ENCODE peak calls at places on chromosome 18, in seven cellular contexts. One of them, this sample, is unnamed.

GRCh38 chr18:11785444-11786055 is 65.7 kb upstream of the CHMP1B start:
- DNase-seq in spleen: no peak
- DNase-seq in HepG2: no peak
- DNase-seq in A549: no peak
- DNase-seq in IMR-90: no peak
- DNase-seq in esophagus squamous epithelium: no peak
- DNase-seq in colonic mucosa: no peak
- DNase-seq in this sample: no peak

GRCh38 chr18:11050966-11051365 is 98.4 kb downstream of the PIEZO2 start:
- DNase-seq in colonic mucosa: no peak
- DNase-seq in HepG2: no peak
- DNase-seq in spleen: no peak
- DNase-seq in A549: no peak
- DNase-seq in esophagus squamous epithelium: no peak
- DNase-seq in IMR-90: no peak
- DNase-seq in this sample: no peak

GRCh38 chr18:56327171-56327885 is 311.1 kb downstream of the TXNL1 start:
- DNase-seq in A549: no peak
- DNase-seq in colonic mucosa: no peak
- DNase-seq in esophagus squamous epithelium: no peak
- DNase-seq in HepG2: no peak
- DNase-seq in spleen: no peak
- DNase-seq in IMR-90: peak
- DNase-seq in this sample: no peak

GRCh38 chr18:51107594-51108305 is 77.7 kb downstream of the SMAD4 start:
- DNase-seq in IMR-90: peak
- DNase-seq in colonic mucosa: no peak
- DNase-seq in HepG2: no peak
- DNase-seq in spleen: no peak
- DNase-seq in A549: peak
- DNase-seq in esophagus squamous epithelium: no peak
- DNase-seq in this sample: no peak

GRCh38 chr18:58313491-58314032 is 269.5 kb downstream of the NEDD4L start:
- DNase-seq in IMR-90: no peak
- DNase-seq in spleen: no peak
- DNase-seq in HepG2: peak
- DNase-seq in esophagus squamous epithelium: no peak
- DNase-seq in colonic mucosa: peak
- DNase-seq in A549: no peak
- DNase-seq in this sample: no peak

GRCh38 chr18:75218524-75218923 is 7.9 kb downstream of the TSHZ1 start:
- DNase-seq in esophagus squamous epithelium: no peak
- DNase-seq in A549: no peak
- DNase-seq in HepG2: no peak
- DNase-seq in colonic mucosa: peak
- DNase-seq in spleen: no peak
- DNase-seq in IMR-90: no peak
- DNase-seq in this sample: no peak

GRCh38 chr18:55422456-55423185 is 165.4 kb downstream of the TCF4 start:
- DNase-seq in A549: no peak
- DNase-seq in spleen: no peak
- DNase-seq in colonic mucosa: peak
- DNase-seq in IMR-90: peak
- DNase-seq in esophagus squamous epithelium: no peak
- DNase-seq in HepG2: no peak
- DNase-seq in this sample: no peak

GRCh38 chr18:5295231-5295920 is at the start of gene ZBTB14:
- DNase-seq in colonic mucosa: peak
- DNase-seq in HepG2: peak
- DNase-seq in IMR-90: peak
- DNase-seq in A549: peak
- DNase-seq in esophagus squamous epithelium: no peak
- DNase-seq in spleen: peak
- DNase-seq in this sample: peak

GRCh38 chr18:32391126-32391525 is 79.6 kb downstream of the GAREM1 start:
- DNase-seq in colonic mucosa: no peak
- DNase-seq in esophagus squamous epithelium: no peak
- DNase-seq in spleen: no peak
- DNase-seq in A549: no peak
- DNase-seq in IMR-90: no peak
- DNase-seq in HepG2: no peak
- DNase-seq in this sample: no peak

GRCh38 chr18:50973367-50974126 is 5.7 kb downstream of the ELAC1 start:
- DNase-seq in IMR-90: peak
- DNase-seq in HepG2: peak
- DNase-seq in colonic mucosa: no peak
- DNase-seq in A549: peak
- DNase-seq in spleen: no peak
- DNase-seq in esophagus squamous epithelium: no peak
- DNase-seq in this sample: peak

GRCh38 chr18:47618758-47619157 is 311.7 kb downstream of the SMAD2 start:
- DNase-seq in esophagus squamous epithelium: no peak
- DNase-seq in HepG2: no peak
- DNase-seq in colonic mucosa: no peak
- DNase-seq in IMR-90: no peak
- DNase-seq in spleen: no peak
- DNase-seq in A549: no peak
- DNase-seq in this sample: no peak

GRCh38 chr18:11104307-11104706 is 45.1 kb downstream of the PIEZO2 start:
- DNase-seq in colonic mucosa: peak
- DNase-seq in spleen: no peak
- DNase-seq in IMR-90: no peak
- DNase-seq in esophagus squamous epithelium: no peak
- DNase-seq in A549: no peak
- DNase-seq in HepG2: peak
- DNase-seq in this sample: no peak

GRCh38 chr18:48962252-48962856 is 11.6 kb upstream of the SMAD7 start:
- DNase-seq in IMR-90: no peak
- DNase-seq in A549: no peak
- DNase-seq in spleen: no peak
- DNase-seq in colonic mucosa: no peak
- DNase-seq in esophagus squamous epithelium: no peak
- DNase-seq in HepG2: no peak
- DNase-seq in this sample: no peak

GRCh38 chr18:76496200-76496890 is 1.3 kb upstream of the ZNF516 start:
- DNase-seq in colonic mucosa: peak
- DNase-seq in HepG2: peak
- DNase-seq in IMR-90: peak
- DNase-seq in spleen: peak
- DNase-seq in A549: no peak
- DNase-seq in esophagus squamous epithelium: no peak
- DNase-seq in this sample: peak

GRCh38 chr18:11398625-11399024 is 210.8 kb upstream of the SLC35G4 start:
- DNase-seq in esophagus squamous epithelium: no peak
- DNase-seq in spleen: no peak
- DNase-seq in colonic mucosa: no peak
- DNase-seq in A549: no peak
- DNase-seq in IMR-90: peak
- DNase-seq in HepG2: no peak
- DNase-seq in this sample: peak

GRCh38 chr18:56305583-56305982 is 332.8 kb downstream of the TXNL1 start:
- DNase-seq in IMR-90: peak
- DNase-seq in esophagus squamous epithelium: no peak
- DNase-seq in A549: no peak
- DNase-seq in HepG2: no peak
- DNase-seq in spleen: no peak
- DNase-seq in colonic mucosa: no peak
- DNase-seq in this sample: no peak

GRCh38 chr18:52822160-52822559 is 482.2 kb downstream of the DCC start:
- DNase-seq in A549: no peak
- DNase-seq in HepG2: no peak
- DNase-seq in esophagus squamous epithelium: no peak
- DNase-seq in IMR-90: no peak
- DNase-seq in spleen: no peak
- DNase-seq in colonic mucosa: no peak
- DNase-seq in this sample: no peak

GRCh38 chr18:56086176-56086575 is 498.2 kb upstream of the TCF4 start:
- DNase-seq in colonic mucosa: no peak
- DNase-seq in A549: no peak
- DNase-seq in IMR-90: peak
- DNase-seq in spleen: no peak
- DNase-seq in esophagus squamous epithelium: no peak
- DNase-seq in HepG2: no peak
- DNase-seq in this sample: no peak

DNA sequence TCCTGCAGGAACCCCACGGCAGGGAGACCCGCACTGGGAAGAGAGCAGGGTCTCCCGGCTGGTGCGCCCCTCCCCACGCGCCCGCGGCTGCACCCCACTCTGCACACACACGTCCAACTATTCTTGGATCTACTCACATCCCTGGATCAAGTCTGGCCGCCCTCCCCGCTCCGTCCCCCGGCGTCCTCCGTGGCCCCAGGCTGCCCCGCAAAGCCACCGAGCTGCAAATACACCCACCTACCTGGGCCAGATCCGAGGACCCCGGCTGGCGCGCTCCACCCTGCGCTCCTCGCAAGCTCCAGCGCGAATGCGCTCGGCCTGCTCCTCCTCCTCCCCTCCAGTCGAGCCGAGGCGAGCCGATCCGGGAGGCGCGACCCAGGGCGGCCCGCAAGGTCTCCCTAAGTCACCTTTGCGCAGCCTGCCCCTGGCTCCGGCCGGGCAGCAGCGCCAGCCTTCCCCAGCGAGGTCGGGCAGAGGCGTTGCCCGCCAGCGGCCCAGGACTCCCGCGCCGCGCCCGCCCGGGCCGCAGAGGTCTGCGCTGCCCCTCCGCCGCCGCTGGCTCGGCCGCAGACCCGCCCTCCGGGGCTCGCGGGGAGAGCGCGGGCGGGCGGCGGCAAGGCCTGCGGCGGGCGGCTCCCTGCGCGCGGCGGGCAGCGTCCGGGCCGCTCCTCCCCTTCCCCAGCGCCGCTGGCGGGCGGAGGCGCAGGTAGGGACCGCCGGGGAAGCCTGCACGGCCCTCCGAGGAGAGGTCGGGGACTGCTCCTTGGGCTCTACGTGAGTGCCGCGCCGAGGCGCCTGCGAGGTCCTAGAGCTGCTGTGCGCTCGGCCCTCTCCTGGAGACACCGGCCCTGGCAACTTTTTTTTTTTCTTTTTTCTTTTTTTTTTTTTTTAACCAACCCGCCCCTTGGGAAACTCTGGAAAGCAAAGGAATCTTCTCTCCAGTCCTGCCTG is 126.0 kb downstream of the OSBPL1A start:
- DNase-seq in esophagus squamous epithelium: no peak
- DNase-seq in IMR-90: peak
- DNase-seq in HepG2: peak
- DNase-seq in A549: peak
- DNase-seq in spleen: peak
- DNase-seq in colonic mucosa: peak
- DNase-seq in this sample: peak
- H3K27ac ChIP-seq in esophagus squamous epithelium: peak
- H3K27ac ChIP-seq in IMR-90: peak
- H3K27ac ChIP-seq in HepG2: no peak
- H3K27ac ChIP-seq in A549: peak
- H3K27ac ChIP-seq in spleen: peak
- H3K27ac ChIP-seq in colonic mucosa: peak
- H3K27ac ChIP-seq in this sample: peak

GRCh38 chr18:36185901-36186460 is 1.3 kb upstream of the MOCOS start:
- DNase-seq in spleen: peak
- DNase-seq in esophagus squamous epithelium: no peak
- DNase-seq in HepG2: no peak
- DNase-seq in A549: no peak
- DNase-seq in colonic mucosa: no peak
- DNase-seq in IMR-90: no peak
- DNase-seq in this sample: no peak

GRCh38 chr18:36187138-36187825 is at the start of gene MOCOS:
- DNase-seq in esophagus squamous epithelium: no peak
- DNase-seq in HepG2: peak
- DNase-seq in spleen: peak
- DNase-seq in IMR-90: peak
- DNase-seq in A549: peak
- DNase-seq in colonic mucosa: peak
- DNase-seq in this sample: peak

GRCh38 chr18:36185157-36185556 is 2.1 kb upstream of the MOCOS start:
- DNase-seq in colonic mucosa: no peak
- DNase-seq in IMR-90: no peak
- DNase-seq in esophagus squamous epithelium: no peak
- DNase-seq in spleen: no peak
- DNase-seq in A549: no peak
- DNase-seq in HepG2: no peak
- DNase-seq in this sample: no peak

GRCh38 chr18:36187826-36188721 is 777 bp downstream of the MOCOS start:
- DNase-seq in A549: no peak
- DNase-seq in spleen: peak
- DNase-seq in HepG2: peak
- DNase-seq in colonic mucosa: peak
- DNase-seq in IMR-90: peak
- DNase-seq in esophagus squamous epithelium: no peak
- DNase-seq in this sample: peak

GRCh38 chr18:36186461-36187137 is 698 bp upstream of the MOCOS start:
- DNase-seq in IMR-90: no peak
- DNase-seq in A549: no peak
- DNase-seq in spleen: peak
- DNase-seq in HepG2: peak
- DNase-seq in colonic mucosa: peak
- DNase-seq in esophagus squamous epithelium: no peak
- DNase-seq in this sample: peak
- TF ChIP-seq CTCF in IMR-90: no peak
- TF ChIP-seq CTCF in A549: no peak
- TF ChIP-seq CTCF in spleen: no peak
- TF ChIP-seq CTCF in HepG2: peak
- TF ChIP-seq CTCF in colonic mucosa: no peak
- TF ChIP-seq CTCF in esophagus squamous epithelium: no peak
- TF ChIP-seq CTCF in this sample: no peak

DNA sequence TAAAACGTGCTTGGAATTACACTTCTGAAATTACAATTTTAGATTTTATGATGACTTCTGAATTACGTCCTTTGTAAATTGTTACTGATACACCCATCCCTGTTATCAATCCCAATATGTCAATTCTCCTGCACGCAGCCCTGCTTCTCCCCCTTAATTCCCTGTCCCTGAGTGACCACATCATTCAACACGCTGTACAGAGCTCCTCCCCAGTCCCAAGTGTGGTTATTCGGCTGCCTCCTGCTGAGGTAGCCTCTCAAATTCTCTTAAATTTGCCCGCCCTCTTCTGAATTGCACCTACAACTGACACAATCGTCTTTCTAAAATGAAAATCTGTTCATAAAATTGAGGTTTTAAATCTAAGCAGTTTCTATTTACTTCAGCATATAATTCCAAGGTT is 10.1 kb downstream of the SERPINB8 start:
- DNase-seq in spleen: no peak
- DNase-seq in A549: no peak
- DNase-seq in colonic mucosa: no peak
- DNase-seq in IMR-90: no peak
- DNase-seq in HepG2: no peak
- DNase-seq in esophagus squamous epithelium: no peak
- DNase-seq in this sample: no peak
- H3K27ac ChIP-seq in spleen: no peak
- H3K27ac ChIP-seq in A549: no peak
- H3K27ac ChIP-seq in colonic mucosa: no peak
- H3K27ac ChIP-seq in IMR-90: no peak
- H3K27ac ChIP-seq in HepG2: no peak
- H3K27ac ChIP-seq in esophagus squamous epithelium: peak
- H3K27ac ChIP-seq in this sample: no peak

GRCh38 chr18:73274812-73275621 is 407.2 kb upstream of the NETO1 start:
- DNase-seq in esophagus squamous epithelium: no peak
- DNase-seq in spleen: no peak
- DNase-seq in IMR-90: no peak
- DNase-seq in A549: no peak
- DNase-seq in HepG2: no peak
- DNase-seq in colonic mucosa: no peak
- DNase-seq in this sample: no peak
- TF ChIP-seq CTCF in esophagus squamous epithelium: no peak
- TF ChIP-seq CTCF in spleen: no peak
- TF ChIP-seq CTCF in IMR-90: no peak
- TF ChIP-seq CTCF in A549: no peak
- TF ChIP-seq CTCF in HepG2: no peak
- TF ChIP-seq CTCF in colonic mucosa: no peak
- TF ChIP-seq CTCF in this sample: no peak

This sample was measured in RWPE1.